ENCODE peak calls at places on chromosomes 16 and 17, in six cellular contexts. S is AML-193, H is NCI-H2029, A is SW 1271, T is BJ, N is left colon. Z is an unnamed sample.

GRCh38 chr16:70746040-70746707 is 54.8 kb downstream of the VAC14 start:
- DNase-seq in S (no peak), N (peak), T (no peak), H (peak), A (no peak), Z (no peak)

GRCh38 chr16:28820016-28820415 is 2.8 kb upstream of the ATXN2L start:
- DNase-seq in A (no peak), H (no peak), N (peak), T (no peak), S (no peak), Z (no peak)

GRCh38 chr17:38591759-38592241 is 14.0 kb downstream of the SRCIN1 start:
- DNase-seq in T (no peak), A (peak), S (peak), H (no peak), N (no peak), Z (no peak)

GRCh38 chr17:20189322-20189721 is 180.2 kb downstream of the SPECC1 start:
- DNase-seq in T (no peak), N (no peak), H (no peak), S (no peak), A (no peak), Z (no peak)

GRCh38 chr16:87713469-87714229 is 52.1 kb downstream of the KLHDC4 start:
- DNase-seq in H (no peak), A (no peak), N (no peak), T (no peak), S (no peak), Z (no peak)

GRCh38 chr17:40355804-40356758 is 8.5 kb downstream of the GJD3 start:
- DNase-seq in S (no peak), T (no peak), N (peak), H (no peak), A (no peak), Z (peak)

GRCh38 chr16:85369741-85370528 is 243.2 kb upstream of the GSE1 start:
- DNase-seq in T (no peak), N (peak), A (no peak), S (peak), H (no peak), Z (peak)

GRCh38 chr17:81218991-81219390 is 3.8 kb downstream of the CEP131 start:
- DNase-seq in N (no peak), H (no peak), T (no peak), A (no peak), S (no peak), Z (no peak)

GRCh38 chr17:71760062-71760720 is 360.6 kb upstream of the SOX9 start:
- DNase-seq in S (no peak), A (peak), T (no peak), N (no peak), H (no peak), Z (no peak)

GRCh38 chr16:12132850-12133249 is 156.3 kb downstream of the SNX29 start:
- DNase-seq in S (no peak), H (no peak), T (no peak), A (no peak), N (no peak), Z (no peak)